ENCODE peak calls at places on chromosomes 13 and 19, in four cellular contexts. R is left ventricle myocardium superior; X is activated CD8-positive, alpha-beta memory T cell treated with anti-CD3 and anti-CD28 coated beads for 48 hours; J is HCEC 1CT. Z is an unnamed sample.

GRCh38 chr19:49930483-49931011 is 1.2 kb upstream of the NUP62 start:
- DNase-seq in R (peak; percentile 47), X (no peak), J (no peak), Z (peak; percentile 86)

GRCh38 chr13:106683179-106683578 is 115.2 kb upstream of the ARGLU1 start:
- DNase-seq in J (no peak), X (no peak), R (no peak), Z (no peak)

GRCh38 chr13:97630725-97631124 is 196.8 kb downstream of the RAP2A start:
- DNase-seq in X (no peak), J (no peak), R (no peak), Z (no peak)

GRCh38 chr13:40466271-40466670 is 200.2 kb downstream of the FOXO1 start:
- DNase-seq in J (no peak), X (no peak), R (no peak), Z (no peak)

GRCh38 chr19:5339950-5340636 is 519 bp downstream of the PTPRS start:
- DNase-seq in J (no peak), X (no peak), R (peak; percentile 43), Z (no peak)

GRCh38 chr19:51327066-51327985 is 14.6 kb downstream of the VSIG10L start:
- DNase-seq in J (no peak), X (peak; percentile 65), R (peak; percentile 66), Z (peak; percentile 71)

GRCh38 chr19:40584007-40584406 is 7.3 kb downstream of the SHKBP1 start:
- DNase-seq in X (no peak), R (no peak), J (peak; percentile 26), Z (peak; percentile 38)

GRCh38 chr13:37375071-37375470 is 223.5 kb downstream of the POSTN start:
- DNase-seq in R (no peak), X (no peak), J (no peak), Z (no peak)

GRCh38 chr19:16184665-16185122 is 516 bp upstream of the FAM32A start:
- DNase-seq in J (no peak), X (no peak), R (no peak), Z (peak; percentile 80)